ENCODE peak calls at places on chromosomes 13 and 19, in ten cellular contexts. C is astrocyte of the spinal cord, L is uterus, D is SK-N-SH, F is kidney epithelial cell, A is NB4, Y is fibroblast of lung, N is fibroblast of mammary gland, Q is AG10803, T is tibial artery. R is an unnamed sample.

GRCh38 chr13:95180513-95181245 is 120.6 kb downstream of the ABCC4 start:
- DNase-seq in C (no peak), L (no peak), D (no peak), F (no peak), A (no peak), Y (no peak), N (no peak), Q (peak), T (no peak), R (no peak)

GRCh38 chr13:22014469-22014868 is 343.6 kb downstream of the FGF9 start:
- DNase-seq in C (no peak), L (no peak), D (no peak), F (no peak), A (no peak), Y (no peak), N (no peak), Q (peak), T (no peak), R (no peak)

GRCh38 chr19:11347546-11347945 is 1.2 kb downstream of the CCDC159 start:
- DNase-seq in C (no peak), L (no peak), D (no peak), F (no peak), A (no peak), Y (no peak), N (no peak), Q (no peak), T (no peak), R (no peak)

GRCh38 chr13:36706755-36707154 is 32.9 kb downstream of the SERTM1 start:
- DNase-seq in C (peak), L (no peak), D (no peak), F (no peak), A (no peak), Y (peak), N (peak), Q (peak), T (no peak), R (peak)

GRCh38 chr19:15422311-15423075 is 3.7 kb upstream of the AKAP8L start:
- DNase-seq in C (no peak), L (no peak), D (no peak), F (no peak), A (no peak), Y (no peak), N (no peak), Q (no peak), T (no peak), R (no peak)

GRCh38 chr19:35247526-35248309 is 1.1 kb upstream of the LSR start:
- DNase-seq in C (no peak), L (no peak), D (no peak), F (peak), A (no peak), Y (no peak), N (no peak), Q (no peak), T (no peak), R (no peak)

GRCh38 chr13:36815069-36815468 is 4.0 kb upstream of the RFXAP start:
- DNase-seq in C (no peak), L (no peak), D (peak), F (no peak), A (peak), Y (no peak), N (no peak), Q (no peak), T (no peak), R (peak)

GRCh38 chr19:17021328-17021727 is 5.3 kb downstream of the CPAMD8 start:
- DNase-seq in C (no peak), L (no peak), D (no peak), F (no peak), A (peak), Y (no peak), N (peak), Q (no peak), T (no peak), R (no peak)

GRCh38 chr19:42216653-42217521 is 590 bp downstream of the DEDD2 start:
- DNase-seq in C (peak), L (peak), D (peak), F (no peak), A (peak), Y (peak), N (peak), Q (peak), T (no peak), R (peak)

GRCh38 chr19:15525291-15525690 is 17.0 kb downstream of the CYP4F22 start:
- DNase-seq in C (no peak), L (no peak), D (no peak), F (no peak), A (no peak), Y (no peak), N (no peak), Q (no peak), T (no peak), R (no peak)

GRCh38 chr19:12611361-12611699 is 610 bp downstream of the ZNF791 start:
- DNase-seq in C (peak), L (peak), D (peak), F (no peak), A (no peak), Y (peak), N (peak), Q (peak), T (peak), R (peak)

GRCh38 chr19:5667751-5668271 is 12.5 kb downstream of the MICOS13 start:
- DNase-seq in C (no peak), L (no peak), D (no peak), F (no peak), A (no peak), Y (no peak), N (no peak), Q (no peak), T (no peak), R (no peak)

GRCh38 chr13:57784633-57785032 is 153.1 kb downstream of the PCDH17 start:
- DNase-seq in C (no peak), L (no peak), D (no peak), F (no peak), A (peak), Y (no peak), N (no peak), Q (no peak), T (no peak), R (no peak)

GRCh38 chr19:20247016-20247683 is 80.1 kb downstream of the ZNF486 start:
- DNase-seq in C (no peak), L (peak), D (peak), F (no peak), A (peak), Y (peak), N (peak), Q (peak), T (no peak), R (no peak)

GRCh38 chr13:49464621-49465325 is 20.7 kb downstream of the SETDB2 start:
- DNase-seq in C (peak), L (no peak), D (no peak), F (no peak), A (no peak), Y (no peak), N (peak), Q (no peak), T (no peak), R (no peak)

GRCh38 chr13:55160911-55161310 is 1979.8 kb upstream of the PRR20A start:
- DNase-seq in C (no peak), L (no peak), D (no peak), F (no peak), A (no peak), Y (no peak), N (no peak), Q (no peak), T (no peak), R (no peak)

GRCh38 chr19:17331254-17331558 is 3.4 kb downstream of the ANO8 start:
- DNase-seq in C (no peak), L (no peak), D (no peak), F (no peak), A (no peak), Y (no peak), N (no peak), Q (no peak), T (no peak), R (no peak)

GRCh38 chr13:26861951-26862350 is 101.4 kb upstream of the GPR12 start:
- DNase-seq in C (no peak), L (no peak), D (no peak), F (no peak), A (peak), Y (no peak), N (no peak), Q (no peak), T (no peak), R (no peak)

DNA sequence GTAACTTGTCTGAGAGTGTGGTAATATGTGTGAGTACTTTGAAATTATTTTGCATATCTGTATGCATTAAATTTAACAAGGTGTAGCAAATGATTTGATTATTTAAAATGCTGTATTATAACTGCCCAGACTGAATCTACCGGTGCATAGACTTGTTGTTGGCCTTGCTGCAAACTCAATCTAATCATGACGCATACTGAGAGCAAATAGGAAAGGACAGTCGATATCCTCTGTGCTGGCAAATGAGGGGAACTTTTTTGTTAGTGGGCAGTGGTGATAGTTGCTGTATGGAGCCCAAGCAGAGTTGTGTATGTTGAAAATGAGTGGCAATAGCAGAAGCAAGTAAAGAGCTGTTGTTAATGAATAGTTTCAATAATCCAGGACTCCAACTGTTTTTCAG is 127.4 kb downstream of the LMO7 start:
- DNase-seq in C (no peak), L (no peak), D (no peak), F (no peak), A (no peak), Y (no peak), N (no peak), Q (no peak), T (no peak), R (no peak)
- H3K4me3 ChIP-seq in C (no peak), L (no peak), D (no peak), F (no peak), A (no peak), Y (no peak), N (no peak), Q (no peak), T (no peak), R (no peak)

GRCh38 chr13:112711528-112712265 is 21.9 kb downstream of the ATP11A start:
- DNase-seq in C (peak), L (peak), D (no peak), F (peak), A (peak), Y (peak), N (peak), Q (peak), T (peak), R (peak)
- TF ChIP-seq CTCF in C (no peak), L (no peak), D (peak), F (peak), A (no peak), Y (peak), N (peak), Q (peak), T (no peak), R (peak)

DNA sequence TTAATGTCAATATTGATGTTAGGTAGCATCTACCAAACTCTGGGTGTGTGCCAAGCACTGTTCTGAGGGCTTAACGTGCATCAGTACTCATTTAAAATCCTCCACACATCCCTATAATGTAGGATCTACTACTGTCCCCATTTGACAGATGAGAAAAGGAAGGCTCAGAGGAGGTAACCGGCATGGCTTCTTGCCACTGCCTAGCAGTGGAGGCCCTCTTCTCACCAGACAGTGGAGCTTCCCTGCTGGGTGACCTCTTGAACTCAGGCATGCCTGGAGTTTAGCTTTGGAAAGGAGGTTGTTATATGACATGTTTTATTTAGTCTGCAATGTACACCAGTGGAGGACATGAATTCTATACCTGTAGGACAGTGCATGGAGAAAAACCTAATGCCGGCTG is 2.1 kb downstream of the SPATA13 start:
- DNase-seq in C (no peak), L (no peak), D (no peak), F (no peak), A (no peak), Y (no peak), N (no peak), Q (no peak), T (no peak), R (no peak)
- H3K4me3 ChIP-seq in C (no peak), L (no peak), D (no peak), F (no peak), A (no peak), Y (peak), N (no peak), Q (no peak), T (no peak), R (peak)

GRCh38 chr13:113245858-113246791 is 36.7 kb downstream of the CUL4A start:
- DNase-seq in C (no peak), L (no peak), D (no peak), F (no peak), A (no peak), Y (no peak), N (peak), Q (peak), T (no peak), R (no peak)
- TF ChIP-seq CTCF in C (peak), L (no peak), D (peak), F (peak), A (peak), Y (peak), N (peak), Q (peak), T (no peak), R (peak)

DNA sequence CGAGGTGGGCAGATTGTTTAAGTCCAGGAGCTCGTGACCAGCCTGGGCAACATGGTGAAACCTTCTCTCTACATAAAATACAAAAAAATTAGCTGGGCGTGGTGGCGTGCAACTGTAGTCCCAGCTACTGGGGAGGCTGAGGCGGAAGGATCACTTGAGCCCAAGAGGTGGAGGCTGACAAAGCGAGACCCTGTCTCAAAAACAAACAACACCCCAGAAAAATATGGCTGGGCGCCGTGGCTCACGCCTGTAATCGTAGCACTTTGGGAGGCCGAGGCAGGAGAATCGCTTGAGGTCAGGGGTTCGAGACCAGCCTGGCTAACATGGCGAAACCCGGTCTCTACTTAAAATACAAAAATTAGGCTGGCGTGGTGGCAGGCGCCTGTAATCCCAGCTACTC is 3.4 kb upstream of the HNRNPL start:
- DNase-seq in C (no peak), L (no peak), D (no peak), F (no peak), A (no peak), Y (no peak), N (no peak), Q (no peak), T (no peak), R (no peak)
- H3K4me3 ChIP-seq in C (peak), L (no peak), D (peak), F (no peak), A (peak), Y (peak), N (no peak), Q (peak), T (peak), R (peak)

R was measured in foreskin fibroblast.